ENCODE peak calls at places on chromosome 17, in six cellular contexts. A, Q, M, R, I and D are unnamed samples.

GRCh38 chr17:51869387-51869786 is 289.1 kb downstream of the CA10 start:
- DNase-seq in M (no peak), Q (no peak), R (no peak), A (no peak), I (no peak), D (no peak)

GRCh38 chr17:27802033-27802432 is 1.7 kb upstream of the NOS2 start:
- DNase-seq in I (no peak), A (no peak), M (no peak), R (no peak), Q (no peak), D (no peak)

GRCh38 chr17:57545836-57546305 is 199.2 kb downstream of the CCDC182 start:
- DNase-seq in M (no peak), R (no peak), A (no peak), I (no peak), Q (no peak), D (no peak)

GRCh38 chr17:80494547-80494946 is 18.1 kb upstream of the NPTX1 start:
- DNase-seq in Q (no peak), A (no peak), I (no peak), M (no peak), R (no peak), D (no peak)

GRCh38 chr17:41446806-41447205 is 6.0 kb upstream of the KRT38 start:
- DNase-seq in Q (no peak), M (no peak), I (peak), A (no peak), R (no peak), D (peak)

GRCh38 chr17:1736348-1737281 is 6.1 kb upstream of the SERPINF2 start:
- DNase-seq in R (peak), Q (no peak), I (peak), M (no peak), A (peak), D (no peak)

GRCh38 chr17:70184770-70185169 is 15.4 kb downstream of the KCNJ2 start:
- DNase-seq in I (peak), A (no peak), Q (no peak), M (no peak), R (no peak), D (peak)

GRCh38 chr17:67682196-67682595 is 35.5 kb upstream of the NOL11 start:
- DNase-seq in Q (no peak), R (no peak), I (no peak), A (no peak), M (no peak), D (no peak)

GRCh38 chr17:67751101-67752074 is 33.7 kb downstream of the NOL11 start:
- DNase-seq in M (no peak), I (no peak), Q (no peak), R (no peak), A (peak), D (no peak)

GRCh38 chr17:9371019-9371418 is 204.6 kb downstream of the STX8 start:
- DNase-seq in Q (no peak), A (no peak), R (no peak), I (peak), M (no peak), D (peak)

GRCh38 chr17:29524692-29525091 is 42.1 kb downstream of the ABHD15 start:
- DNase-seq in I (no peak), A (no peak), R (no peak), M (no peak), Q (no peak), D (no peak)

GRCh38 chr17:80363120-80363515 is 51.8 kb upstream of the ENDOV start:
- DNase-seq in R (peak), M (no peak), I (peak), A (no peak), Q (no peak), D (no peak)

GRCh38 chr17:65790241-65790640 is 228.8 kb upstream of the AXIN2 start:
- DNase-seq in M (no peak), Q (no peak), A (no peak), I (no peak), R (no peak), D (no peak)

GRCh38 chr17:68704897-68705296 is 103.7 kb upstream of the FAM20A start:
- DNase-seq in M (peak), R (no peak), A (no peak), Q (no peak), I (peak), D (peak)

GRCh38 chr17:79420318-79421243 is 190.3 kb downstream of the RBFOX3 start:
- DNase-seq in Q (no peak), I (peak), M (no peak), A (peak), R (no peak), D (peak)

GRCh38 chr17:64345691-64346376 is 44.8 kb downstream of the PECAM1 start:
- DNase-seq in I (no peak), M (no peak), Q (no peak), R (peak), A (no peak), D (no peak)

GRCh38 chr17:50934672-50935200 is 68.6 kb upstream of the TOB1 start:
- DNase-seq in I (no peak), M (no peak), R (no peak), Q (no peak), A (no peak), D (no peak)

GRCh38 chr17:73976676-73977521 is 226.6 kb upstream of the RPL38 start:
- DNase-seq in R (no peak), I (peak), M (no peak), A (no peak), Q (no peak), D (peak)

GRCh38 chr17:55706808-55707773 is 15.6 kb downstream of the TMEM100 start:
- DNase-seq in A (no peak), I (peak), M (no peak), R (no peak), Q (no peak), D (no peak)

GRCh38 chr17:28978016-28978415 is 26.7 kb upstream of the PHF12 start:
- DNase-seq in I (no peak), Q (no peak), M (no peak), A (no peak), R (no peak), D (no peak)

GRCh38 chr17:48835971-48836370 is 5.1 kb downstream of the CALCOCO2 start:
- DNase-seq in A (no peak), Q (peak), I (no peak), R (no peak), M (no peak), D (no peak)

GRCh38 chr17:1621273-1621954 is 7.2 kb downstream of the SLC43A2 start:
- DNase-seq in I (no peak), Q (no peak), A (no peak), R (no peak), M (no peak), D (no peak)

GRCh38 chr17:31458829-31459228 is 67.4 kb downstream of the RAB11FIP4 start:
- DNase-seq in R (no peak), A (no peak), M (no peak), I (no peak), Q (no peak), D (no peak)
- TF ChIP-seq CTCF in R (no peak), A (no peak), M (no peak), I (no peak), Q (no peak), D (no peak)

GRCh38 chr17:20228410-20228809 is 219.3 kb downstream of the SPECC1 start:
- DNase-seq in M (no peak), Q (no peak), R (no peak), A (no peak), I (peak), D (peak)

GRCh38 chr17:20226814-20227482 is 217.8 kb downstream of the SPECC1 start:
- DNase-seq in I (peak), M (peak), Q (peak), R (peak), A (peak), D (peak)

GRCh38 chr17:20224379-20224778 is 215.2 kb downstream of the SPECC1 start:
- DNase-seq in A (no peak), I (no peak), Q (no peak), M (no peak), R (no peak), D (no peak)

GRCh38 chr17:20223808-20224328 is 214.7 kb downstream of the SPECC1 start:
- DNase-seq in R (no peak), I (peak), Q (no peak), M (no peak), A (no peak), D (no peak)

GRCh38 chr17:20225162-20226115 is 216.3 kb downstream of the SPECC1 start:
- DNase-seq in Q (no peak), M (no peak), A (no peak), R (no peak), I (peak), D (no peak)
- TF ChIP-seq CTCF in Q (no peak), M (peak), A (peak), R (no peak), I (no peak), D (no peak)

DNA sequence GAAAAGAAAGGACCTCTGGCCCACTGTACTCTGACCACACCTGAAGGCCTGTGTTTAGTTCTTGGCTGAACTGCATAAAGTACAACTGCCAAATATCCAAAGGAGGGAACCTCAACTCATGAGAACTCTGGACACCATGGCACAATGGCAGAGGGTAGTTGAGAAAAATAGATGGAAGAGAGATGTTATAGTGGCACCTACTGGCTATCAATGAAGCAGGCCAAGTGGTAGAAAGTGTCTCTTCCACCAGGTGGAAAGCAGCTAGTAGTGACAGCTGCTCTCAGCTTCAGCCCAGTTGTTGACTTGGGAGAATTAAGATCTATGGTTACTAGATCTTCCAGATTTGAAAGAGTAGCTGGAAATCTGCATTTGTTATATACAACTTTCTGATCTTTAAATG is 3.2 kb downstream of the MED31 start:
- DNase-seq in R (no peak), A (no peak), I (no peak), M (no peak), Q (no peak), D (no peak)
- TF ChIP-seq CTCF in R (no peak), A (no peak), I (no peak), M (no peak), Q (no peak), D (no peak)

GRCh38 chr17:78355701-78356100 is 4.2 kb downstream of the SOCS3 start:
- DNase-seq in R (no peak), A (no peak), Q (no peak), I (no peak), M (no peak), D (no peak)
- TF ChIP-seq CTCF in R (no peak), A (no peak), Q (no peak), I (no peak), M (no peak), D (no peak)

GRCh38 chr17:43616865-43617264 is 44.9 kb downstream of the MEOX1 start:
- DNase-seq in I (no peak), R (no peak), A (no peak), M (no peak), Q (no peak), D (no peak)
- TF ChIP-seq CTCF in I (no peak), R (no peak), A (no peak), M (no peak), Q (no peak), D (no peak)

GRCh38 chr17:4083173-4083572 is 59.7 kb downstream of the ZZEF1 start:
- DNase-seq in I (no peak), R (no peak), Q (no peak), M (no peak), A (no peak), D (no peak)
- TF ChIP-seq CTCF in I (no peak), R (no peak), Q (no peak), M (no peak), A (no peak), D (no peak)

DNA sequence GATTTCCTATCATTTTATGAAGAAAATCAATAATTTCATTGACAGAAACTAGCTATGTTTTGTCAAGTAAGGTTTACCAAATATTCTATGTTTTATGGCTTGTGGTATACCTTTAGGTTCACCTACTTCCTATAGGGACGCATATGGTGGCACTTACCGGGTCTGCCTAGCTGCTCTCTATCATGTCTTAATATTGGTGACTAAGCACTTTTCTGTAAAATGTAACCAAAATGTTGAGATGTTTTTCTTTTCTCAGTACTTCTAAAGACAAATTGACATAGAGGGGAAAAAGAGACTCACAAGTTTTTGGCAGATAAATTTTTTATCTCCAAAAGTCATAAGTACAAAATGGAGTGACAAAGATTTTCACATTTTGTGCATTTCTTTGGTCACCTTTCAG is 22.6 kb upstream of the MYH4 start:
- DNase-seq in Q (no peak), R (no peak), I (no peak), M (no peak), A (no peak), D (no peak)
- TF ChIP-seq CTCF in Q (no peak), R (no peak), I (no peak), M (no peak), A (no peak), D (no peak)

GRCh38 chr17:76023900-76024237 is 3.2 kb downstream of the EVPL start:
- DNase-seq in I (no peak), M (no peak), A (no peak), Q (no peak), R (no peak), D (no peak)

GRCh38 chr17:76024353-76024752 is 2.8 kb downstream of the EVPL start:
- DNase-seq in Q (no peak), A (no peak), R (no peak), M (no peak), I (no peak), D (no peak)

GRCh38 chr17:76027159-76027839 is at the start of gene EVPL:
- DNase-seq in R (no peak), I (no peak), M (no peak), A (no peak), Q (peak), D (no peak)

GRCh38 chr17:76025294-76025693 is 1.8 kb downstream of the EVPL start:
- DNase-seq in R (no peak), I (no peak), A (no peak), M (no peak), Q (no peak), D (no peak)

DNA sequence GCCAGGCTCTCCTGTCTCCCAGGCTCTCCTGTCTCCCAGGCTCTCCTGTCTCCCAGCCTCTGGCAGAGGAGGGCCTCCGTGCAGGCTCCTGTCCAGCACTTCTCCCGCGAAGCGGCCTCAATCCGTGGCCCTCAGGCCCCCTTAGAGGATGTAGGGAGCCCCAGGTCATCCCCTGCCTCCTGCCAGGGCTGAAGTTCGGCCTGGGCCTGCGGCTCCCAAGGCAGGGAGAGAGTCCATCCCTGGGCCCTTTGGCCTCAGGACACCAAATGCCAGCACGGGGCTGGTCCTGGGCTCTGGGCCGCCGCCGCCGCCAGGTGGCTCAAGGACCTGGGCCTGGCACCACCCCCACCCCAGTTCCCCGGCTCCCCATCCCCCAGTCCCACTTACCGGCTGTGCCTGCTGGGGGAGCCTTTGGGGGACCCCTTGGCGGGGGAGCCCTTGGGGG is 370 bp downstream of the EVPL start:
- DNase-seq in A (no peak), I (no peak), M (no peak), R (no peak), Q (peak), D (no peak)
- TF ChIP-seq CTCF in A (no peak), I (no peak), M (no peak), R (no peak), Q (no peak), D (no peak)

DNA sequence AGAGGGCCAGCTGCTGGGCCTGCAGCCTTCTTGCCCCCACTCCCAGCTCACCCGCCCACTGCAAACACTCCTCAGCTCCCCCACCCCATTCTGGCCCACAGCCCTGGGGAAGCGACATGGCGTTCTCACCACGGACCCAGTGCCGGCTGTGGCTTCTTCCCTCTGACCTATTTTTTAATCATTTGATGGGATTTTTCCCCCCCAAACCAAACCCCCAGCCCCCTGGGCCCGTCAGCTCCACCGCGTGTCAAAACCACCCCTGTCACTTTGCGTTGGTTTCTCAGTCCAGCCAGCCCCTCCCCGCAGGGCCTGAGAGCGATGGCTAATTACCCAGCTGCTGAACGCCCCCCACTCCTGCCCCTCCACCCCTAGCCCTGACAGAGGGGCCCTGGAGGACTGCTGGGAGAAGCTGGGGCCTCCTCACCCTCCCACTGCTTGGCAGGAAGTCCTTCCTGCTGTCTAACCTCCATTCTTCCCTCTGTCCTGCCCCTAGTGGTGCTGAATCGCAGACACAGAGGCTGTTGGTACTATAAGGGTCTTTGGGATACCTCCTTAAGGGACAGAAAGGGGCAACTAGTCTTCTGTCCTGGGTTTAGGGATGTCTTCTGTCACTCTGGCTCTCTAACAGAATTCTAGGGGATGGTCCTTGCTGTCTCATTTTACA is 7.5 kb upstream of the TBX21 start:
- DNase-seq in R (peak), A (no peak), I (no peak), Q (no peak), M (no peak), D (no peak)
- TF ChIP-seq CTCF in R (no peak), A (no peak), I (no peak), Q (no peak), M (no peak), D (no peak)